ENCODE peak calls at places on chromosomes 5 and 9, in five cellular contexts. R is mesothelial cell of epicardium, L is Calu3, V is psoas muscle, B is cardiac fibroblast. P is an unnamed sample.
A peak's percentile ranks its signal among the peaks of the same experiment; 100 is the strongest.

GRCh38 chr5:176432707-176433106 is 15.5 kb upstream of the FAF2 start:
- DNase-seq in R (no peak), B (no peak), L (no peak), V (no peak), P (no peak)

GRCh38 chr5:12794476-12795332 is 890.5 kb upstream of the CTNND2 start:
- DNase-seq in L (no peak), B (no peak), V (no peak), R (no peak), P (no peak)

GRCh38 chr5:173862047-173862477 is 26.1 kb upstream of the CPEB4 start:
- DNase-seq in L (no peak), V (no peak), B (no peak), R (no peak), P (no peak)

GRCh38 chr9:111965566-111966019 is 69.0 kb downstream of the UGCG start:
- DNase-seq in R (no peak), L (peak; percentile 54), B (peak; percentile 99), V (no peak), P (no peak)

GRCh38 chr5:25544652-25545249 is 900.0 kb upstream of the CDH10 start:
- DNase-seq in L (peak; percentile 55), B (peak; percentile 9), R (no peak), V (no peak), P (no peak)

GRCh38 chr5:219492-219891 is 1.4 kb downstream of the SDHA start:
- DNase-seq in V (no peak), L (no peak), B (peak; percentile 52), R (no peak), P (no peak)

GRCh38 chr9:121968056-121968455 is 125.1 kb downstream of the TTLL11 start:
- DNase-seq in B (no peak), R (no peak), V (no peak), L (no peak), P (no peak)

GRCh38 chr5:23139338-23140171 is 286.4 kb upstream of the CDH12 start:
- DNase-seq in R (no peak), L (no peak), V (no peak), B (peak; percentile 27), P (no peak)

GRCh38 chr5:54296386-54296785 is 14.0 kb downstream of the ARL15 start:
- DNase-seq in B (no peak), R (no peak), V (no peak), L (no peak), P (peak; percentile 41)

GRCh38 chr5:75670571-75670970 is 46.7 kb downstream of the POC5 start:
- DNase-seq in L (no peak), B (peak; percentile 54), R (no peak), V (no peak), P (no peak)

GRCh38 chr9:87554976-87555375 is 57.3 kb downstream of the DAPK1 start:
- DNase-seq in R (no peak), B (no peak), L (no peak), V (no peak), P (no peak)

GRCh38 chr5:73764586-73764985 is 138.6 kb downstream of the ARHGEF28 start:
- DNase-seq in L (peak; percentile 11), R (no peak), V (no peak), B (peak; percentile 94), P (no peak)

GRCh38 chr5:56052735-56053134 is 58.0 kb upstream of the IL6ST start:
- DNase-seq in R (no peak), V (no peak), L (no peak), B (no peak), P (no peak)

GRCh38 chr9:32430720-32431119 is 46.3 kb downstream of the ACO1 start:
- DNase-seq in R (no peak), V (no peak), L (no peak), B (peak; percentile 80), P (no peak)

GRCh38 chr5:113166285-113166684 is 189.7 kb downstream of the DCP2 start:
- DNase-seq in B (peak; percentile 61), L (no peak), R (no peak), V (no peak), P (no peak)

GRCh38 chr5:157877821-157878220 is 18.9 kb upstream of the CLINT1 start:
- DNase-seq in R (no peak), B (no peak), V (no peak), L (no peak), P (no peak)

GRCh38 chr5:157540707-157541451 is 34.7 kb downstream of the ADAM19 start:
- DNase-seq in V (peak; percentile 72), L (no peak), R (no peak), B (peak; percentile 81), P (peak; percentile 77)

GRCh38 chr5:157266286-157267007 is 524 bp downstream of the CYFIP2 start:
- DNase-seq in B (no peak), V (no peak), R (peak; percentile 37), L (peak; percentile 74), P (peak; percentile 90)

GRCh38 chr9:129697111-129697955 is 31.9 kb downstream of the PRRX2 start:
- DNase-seq in R (peak; percentile 45), L (no peak), B (peak; percentile 80), V (peak; percentile 76), P (peak; percentile 41)

GRCh38 chr9:120942186-120943001 is 15.8 kb upstream of the TRAF1 start:
- DNase-seq in L (no peak), V (peak; percentile 66), R (no peak), B (no peak), P (no peak)

GRCh38 chr9:21558627-21559401 is 76.7 kb upstream of the IFNE start:
- DNase-seq in L (no peak), B (peak; percentile 59), R (no peak), V (no peak), P (no peak)

GRCh38 chr5:19534751-19535150 is 453.2 kb downstream of the CDH18 start:
- DNase-seq in L (no peak), R (no peak), B (no peak), V (no peak), P (no peak)

GRCh38 chr9:104914458-104914857 is 13.5 kb downstream of the ABCA1 start:
- DNase-seq in V (no peak), L (no peak), R (no peak), B (no peak), P (no peak)

GRCh38 chr5:84281383-84281782 is 103.3 kb downstream of the EDIL3 start:
- DNase-seq in R (no peak), V (no peak), B (no peak), L (no peak), P (no peak)

GRCh38 chr5:111124793-111125192 is 32.6 kb downstream of the WDR36 start:
- DNase-seq in L (no peak), R (no peak), V (no peak), B (no peak), P (no peak)

GRCh38 chr9:9352877-9353481 is 1259.8 kb downstream of the PTPRD start:
- DNase-seq in L (peak; percentile 22), V (no peak), R (no peak), B (peak; percentile 14), P (no peak)
- TF ChIP-seq CTCF in L (no peak), V (peak; percentile 36), R (peak; percentile 80), B (peak; percentile 51), P (peak; percentile 43)

DNA sequence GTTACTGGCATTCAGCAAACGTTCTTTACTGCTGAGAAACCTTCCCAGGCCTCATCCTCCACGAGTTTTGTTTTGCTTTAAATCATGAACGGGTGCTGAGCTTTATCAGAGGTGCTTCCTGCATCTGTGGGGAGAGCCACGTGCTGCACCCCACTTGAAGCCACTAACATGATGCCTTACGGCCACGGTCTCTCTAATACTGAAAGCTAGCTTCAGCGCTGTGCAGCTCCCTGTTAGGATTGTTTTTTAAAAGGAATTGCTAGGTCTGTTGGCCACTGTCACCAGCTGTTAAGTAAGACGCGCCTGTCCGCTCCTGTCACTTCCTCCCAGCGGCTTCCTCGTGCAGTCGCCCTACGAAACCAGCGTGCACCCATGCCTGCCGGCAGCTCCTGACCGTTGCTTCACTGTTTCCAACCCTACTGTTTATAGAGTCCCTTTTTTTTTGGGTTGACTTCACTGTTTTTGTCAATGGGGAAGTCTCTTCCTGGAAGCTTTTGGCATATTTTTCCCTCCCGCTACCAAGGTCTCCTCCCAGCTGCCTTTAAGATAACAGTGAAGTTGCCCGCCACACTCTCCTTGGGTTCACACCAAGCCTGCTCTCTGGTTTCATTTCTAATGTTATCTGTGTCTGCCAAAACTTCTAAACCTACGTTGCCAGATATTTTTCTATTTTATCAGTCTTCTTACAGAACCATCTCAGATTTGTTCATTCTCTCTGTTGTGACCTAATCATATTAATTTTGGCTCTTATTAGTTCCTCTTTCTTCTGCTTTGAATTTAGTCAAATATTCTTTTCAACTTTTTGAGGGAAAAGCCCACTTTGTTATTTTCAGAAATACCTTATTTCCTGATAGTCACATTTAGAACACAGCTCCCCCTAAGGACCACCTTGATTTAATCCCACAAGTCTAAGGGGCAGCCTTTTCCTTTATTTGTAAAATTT is 20.2 kb downstream of the LPCAT1 start:
- DNase-seq in L (no peak), R (no peak), V (no peak), B (no peak), P (peak; percentile 89)
- TF ChIP-seq CTCF in L (no peak), R (no peak), V (no peak), B (no peak), P (no peak)

GRCh38 chr9:93996863-93997262 is 41.7 kb upstream of the BARX1 start:
- DNase-seq in L (no peak), B (no peak), R (no peak), V (no peak), P (no peak)

GRCh38 chr9:94005272-94005901 is 50.2 kb upstream of the BARX1 start:
- DNase-seq in B (peak; percentile 55), L (no peak), R (no peak), V (no peak), P (no peak)

GRCh38 chr9:94002316-94003140 is 47.4 kb upstream of the BARX1 start:
- DNase-seq in R (no peak), B (peak; percentile 72), V (no peak), L (peak; percentile 30), P (no peak)
- TF ChIP-seq CTCF in R (peak; percentile 70), B (peak; percentile 70), V (peak; percentile 23), L (peak; percentile 42), P (peak; percentile 31)

GRCh38 chr9:89649045-89649691 is 44.4 kb downstream of the GADD45G start:
- DNase-seq in V (peak; percentile 23), B (no peak), L (no peak), R (no peak), P (no peak)

GRCh38 chr9:89642789-89643188 is 38.0 kb downstream of the GADD45G start:
- DNase-seq in V (no peak), L (no peak), R (no peak), B (no peak), P (no peak)

GRCh38 chr9:89648247-89649000 is 43.6 kb downstream of the GADD45G start:
- DNase-seq in V (no peak), L (no peak), B (no peak), R (no peak), P (no peak)

GRCh38 chr9:89646189-89646588 is 41.4 kb downstream of the GADD45G start:
- DNase-seq in L (no peak), V (no peak), R (no peak), B (no peak), P (no peak)

DNA sequence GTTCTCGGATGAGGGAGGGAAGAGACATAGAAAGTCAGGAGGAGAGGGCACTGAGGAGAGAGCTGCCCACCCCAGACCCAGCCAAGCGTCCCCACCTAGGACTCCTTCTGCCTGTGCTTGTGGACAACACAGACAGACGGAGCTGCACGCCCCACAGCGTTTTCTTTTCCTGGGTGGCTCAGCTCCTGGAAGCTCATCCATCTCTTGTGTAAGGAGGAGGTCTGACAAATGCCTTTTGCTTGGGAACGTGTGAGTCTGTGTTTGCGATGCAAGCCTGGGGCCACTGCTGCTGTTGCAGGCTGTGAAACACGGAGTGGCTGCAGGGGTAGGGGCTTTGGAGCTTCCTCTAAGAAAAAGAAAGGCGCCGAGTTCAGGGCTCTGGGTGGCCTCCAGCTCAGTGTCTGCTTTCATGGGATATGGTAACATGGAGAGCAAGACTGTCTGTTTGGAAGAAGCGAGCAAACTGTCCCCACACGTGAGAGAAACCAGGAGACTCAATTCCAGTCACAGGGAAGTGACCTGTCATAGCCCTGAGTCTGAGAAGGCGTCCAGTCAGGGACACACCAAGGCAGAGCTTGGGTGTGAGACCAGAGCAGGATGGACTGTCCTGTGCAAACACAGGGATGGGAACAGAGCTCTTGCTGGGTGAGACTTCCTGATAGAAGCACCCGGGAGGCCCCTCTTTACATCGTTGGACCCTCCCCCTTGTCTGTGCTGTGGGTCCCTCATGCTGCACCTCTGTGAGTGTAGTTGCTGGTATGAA is 42.7 kb downstream of the GADD45G start:
- DNase-seq in V (no peak), L (no peak), R (no peak), B (no peak), P (no peak)
- TF ChIP-seq CTCF in V (no peak), L (no peak), R (no peak), B (no peak), P (no peak)